ENCODE peak calls at places on chromosomes 1 and 21, in ten cellular contexts. One of them, this sample, is unnamed.
A peak's percentile ranks its signal among the peaks of the same experiment; 100 is the strongest.

GRCh38 chr1:173355281-173356031 is 121.7 kb upstream of the PRDX6 start:
- DNase-seq in ovary: no peak
- DNase-seq in GM12865: peak; percentile 65
- DNase-seq in stomach: no peak
- DNase-seq in AG09309: no peak
- DNase-seq in A549: no peak
- DNase-seq in epithelial cell of esophagus: no peak
- DNase-seq in bronchial epithelial cell: no peak
- DNase-seq in astrocyte of the spinal cord: peak; percentile 11
- DNase-seq in sigmoid colon: no peak
- DNase-seq in this sample: no peak

GRCh38 chr1:65177457-65177856 is 29.5 kb downstream of the AK4 start:
- DNase-seq in stomach: no peak
- DNase-seq in epithelial cell of esophagus: peak; percentile 90
- DNase-seq in sigmoid colon: no peak
- DNase-seq in ovary: no peak
- DNase-seq in A549: no peak
- DNase-seq in astrocyte of the spinal cord: peak; percentile 70
- DNase-seq in GM12865: no peak
- DNase-seq in bronchial epithelial cell: peak; percentile 96
- DNase-seq in AG09309: no peak
- DNase-seq in this sample: no peak

GRCh38 chr1:19391596-19391981 is 79.5 kb downstream of the SLC66A1 start:
- DNase-seq in GM12865: no peak
- DNase-seq in ovary: no peak
- DNase-seq in stomach: no peak
- DNase-seq in sigmoid colon: no peak
- DNase-seq in epithelial cell of esophagus: no peak
- DNase-seq in AG09309: no peak
- DNase-seq in bronchial epithelial cell: no peak
- DNase-seq in A549: no peak
- DNase-seq in astrocyte of the spinal cord: no peak
- DNase-seq in this sample: no peak

GRCh38 chr1:199113265-199113869 is 474.5 kb downstream of the PTPRC start:
- DNase-seq in A549: peak; percentile 66
- DNase-seq in epithelial cell of esophagus: peak; percentile 75
- DNase-seq in sigmoid colon: no peak
- DNase-seq in astrocyte of the spinal cord: peak; percentile 84
- DNase-seq in AG09309: peak; percentile 40
- DNase-seq in GM12865: peak; percentile 82
- DNase-seq in ovary: no peak
- DNase-seq in stomach: peak; percentile 34
- DNase-seq in bronchial epithelial cell: peak; percentile 63
- DNase-seq in this sample: no peak

GRCh38 chr1:197341626-197342025 is 73.6 kb downstream of the CRB1 start:
- DNase-seq in bronchial epithelial cell: no peak
- DNase-seq in GM12865: no peak
- DNase-seq in stomach: no peak
- DNase-seq in AG09309: no peak
- DNase-seq in epithelial cell of esophagus: no peak
- DNase-seq in astrocyte of the spinal cord: no peak
- DNase-seq in A549: no peak
- DNase-seq in sigmoid colon: no peak
- DNase-seq in ovary: no peak
- DNase-seq in this sample: no peak

GRCh38 chr1:97160796-97161195 is 439.2 kb downstream of the PTBP2 start:
- DNase-seq in AG09309: no peak
- DNase-seq in ovary: no peak
- DNase-seq in astrocyte of the spinal cord: no peak
- DNase-seq in A549: no peak
- DNase-seq in bronchial epithelial cell: no peak
- DNase-seq in epithelial cell of esophagus: peak; percentile 6
- DNase-seq in sigmoid colon: no peak
- DNase-seq in stomach: no peak
- DNase-seq in GM12865: no peak
- DNase-seq in this sample: no peak

GRCh38 chr1:76891931-76892330 is 24.7 kb downstream of the ST6GALNAC5 start:
- DNase-seq in GM12865: no peak
- DNase-seq in sigmoid colon: no peak
- DNase-seq in ovary: no peak
- DNase-seq in A549: no peak
- DNase-seq in epithelial cell of esophagus: no peak
- DNase-seq in stomach: no peak
- DNase-seq in astrocyte of the spinal cord: no peak
- DNase-seq in bronchial epithelial cell: no peak
- DNase-seq in AG09309: peak; percentile 81
- DNase-seq in this sample: no peak

GRCh38 chr1:32465541-32466002 is 700 bp downstream of the ZBTB8B start:
- DNase-seq in A549: no peak
- DNase-seq in epithelial cell of esophagus: no peak
- DNase-seq in stomach: no peak
- DNase-seq in ovary: no peak
- DNase-seq in astrocyte of the spinal cord: no peak
- DNase-seq in GM12865: no peak
- DNase-seq in AG09309: no peak
- DNase-seq in sigmoid colon: no peak
- DNase-seq in bronchial epithelial cell: no peak
- DNase-seq in this sample: no peak

GRCh38 chr1:24720152-24720551 is 25.1 kb upstream of the CLIC4 start:
- DNase-seq in astrocyte of the spinal cord: peak; percentile 73
- DNase-seq in GM12865: no peak
- DNase-seq in A549: no peak
- DNase-seq in epithelial cell of esophagus: no peak
- DNase-seq in AG09309: no peak
- DNase-seq in stomach: peak; percentile 42
- DNase-seq in bronchial epithelial cell: no peak
- DNase-seq in ovary: peak; percentile 69
- DNase-seq in sigmoid colon: peak; percentile 94
- DNase-seq in this sample: peak; percentile 91

GRCh38 chr21:16422702-16423101 is 692.9 kb downstream of the USP25 start:
- DNase-seq in ovary: no peak
- DNase-seq in astrocyte of the spinal cord: peak; percentile 33
- DNase-seq in epithelial cell of esophagus: no peak
- DNase-seq in A549: no peak
- DNase-seq in sigmoid colon: no peak
- DNase-seq in AG09309: no peak
- DNase-seq in bronchial epithelial cell: peak; percentile 21
- DNase-seq in stomach: no peak
- DNase-seq in GM12865: no peak
- DNase-seq in this sample: no peak

GRCh38 chr1:36381405-36381804 is 4.3 kb downstream of the STK40 start:
- DNase-seq in sigmoid colon: no peak
- DNase-seq in astrocyte of the spinal cord: no peak
- DNase-seq in epithelial cell of esophagus: no peak
- DNase-seq in AG09309: no peak
- DNase-seq in ovary: peak; percentile 23
- DNase-seq in stomach: no peak
- DNase-seq in bronchial epithelial cell: no peak
- DNase-seq in GM12865: no peak
- DNase-seq in A549: no peak
- DNase-seq in this sample: no peak

GRCh38 chr1:27527223-27527856 is 37.4 kb upstream of the WASF2 start:
- DNase-seq in stomach: no peak
- DNase-seq in bronchial epithelial cell: no peak
- DNase-seq in astrocyte of the spinal cord: peak; percentile 57
- DNase-seq in AG09309: no peak
- DNase-seq in epithelial cell of esophagus: peak; percentile 50
- DNase-seq in sigmoid colon: peak; percentile 93
- DNase-seq in ovary: peak; percentile 88
- DNase-seq in A549: peak; percentile 50
- DNase-seq in GM12865: no peak
- DNase-seq in this sample: no peak

GRCh38 chr1:210260087-210260486 is 27.5 kb downstream of the SERTAD4 start:
- DNase-seq in astrocyte of the spinal cord: no peak
- DNase-seq in bronchial epithelial cell: no peak
- DNase-seq in AG09309: no peak
- DNase-seq in GM12865: no peak
- DNase-seq in stomach: no peak
- DNase-seq in ovary: no peak
- DNase-seq in epithelial cell of esophagus: no peak
- DNase-seq in A549: no peak
- DNase-seq in sigmoid colon: no peak
- DNase-seq in this sample: no peak

GRCh38 chr1:23019851-23020625 is 770 bp downstream of the KDM1A start:
- DNase-seq in epithelial cell of esophagus: peak; percentile 47
- DNase-seq in A549: peak; percentile 41
- DNase-seq in GM12865: peak; percentile 56
- DNase-seq in sigmoid colon: peak; percentile 67
- DNase-seq in stomach: no peak
- DNase-seq in astrocyte of the spinal cord: peak; percentile 53
- DNase-seq in ovary: peak; percentile 60
- DNase-seq in AG09309: no peak
- DNase-seq in bronchial epithelial cell: no peak
- DNase-seq in this sample: no peak

GRCh38 chr1:162497723-162498441 is at the start of gene UHMK1:
- DNase-seq in A549: peak; percentile 92
- DNase-seq in ovary: peak; percentile 91
- DNase-seq in GM12865: peak; percentile 95
- DNase-seq in bronchial epithelial cell: peak; percentile 80
- DNase-seq in astrocyte of the spinal cord: peak; percentile 94
- DNase-seq in sigmoid colon: peak; percentile 96
- DNase-seq in epithelial cell of esophagus: peak; percentile 94
- DNase-seq in stomach: peak; percentile 91
- DNase-seq in AG09309: peak; percentile 57
- DNase-seq in this sample: peak; percentile 93
- TF ChIP-seq CTCF in A549: no peak
- TF ChIP-seq CTCF in ovary: no peak
- TF ChIP-seq CTCF in GM12865: no peak
- TF ChIP-seq CTCF in bronchial epithelial cell: no peak
- TF ChIP-seq CTCF in astrocyte of the spinal cord: no peak
- TF ChIP-seq CTCF in sigmoid colon: no peak
- TF ChIP-seq CTCF in epithelial cell of esophagus: no peak
- TF ChIP-seq CTCF in stomach: no peak
- TF ChIP-seq CTCF in AG09309: no peak
- TF ChIP-seq CTCF in this sample: no peak

GRCh38 chr1:229373395-229373794 is 30.5 kb upstream of the CCSAP start:
- DNase-seq in A549: no peak
- DNase-seq in AG09309: no peak
- DNase-seq in stomach: no peak
- DNase-seq in ovary: no peak
- DNase-seq in sigmoid colon: no peak
- DNase-seq in GM12865: no peak
- DNase-seq in bronchial epithelial cell: no peak
- DNase-seq in epithelial cell of esophagus: no peak
- DNase-seq in astrocyte of the spinal cord: no peak
- DNase-seq in this sample: no peak
- H3K4me3 ChIP-seq in A549: no peak overlapping the region
- H3K4me3 ChIP-seq in AG09309: no peak overlapping the region
- H3K4me3 ChIP-seq in stomach: no peak overlapping the region
- H3K4me3 ChIP-seq in ovary: no peak overlapping the region
- H3K4me3 ChIP-seq in sigmoid colon: no peak overlapping the region
- H3K4me3 ChIP-seq in GM12865: no peak overlapping the region
- H3K4me3 ChIP-seq in bronchial epithelial cell: no peak overlapping the region
- H3K4me3 ChIP-seq in epithelial cell of esophagus: no peak overlapping the region
- H3K4me3 ChIP-seq in astrocyte of the spinal cord: no peak overlapping the region
- H3K4me3 ChIP-seq in this sample: no peak overlapping the region

GRCh38 chr1:1402081-1402900 is 3.2 kb upstream of the CCNL2 start:
- DNase-seq in ovary: no peak
- DNase-seq in GM12865: peak; percentile 64
- DNase-seq in A549: peak; percentile 71
- DNase-seq in AG09309: peak; percentile 18
- DNase-seq in sigmoid colon: no peak
- DNase-seq in epithelial cell of esophagus: peak; percentile 95
- DNase-seq in bronchial epithelial cell: peak; percentile 81
- DNase-seq in astrocyte of the spinal cord: peak; percentile 56
- DNase-seq in stomach: no peak
- DNase-seq in this sample: no peak
- TF ChIP-seq CTCF in ovary: no peak
- TF ChIP-seq CTCF in GM12865: peak; percentile 76
- TF ChIP-seq CTCF in A549: peak; percentile 57
- TF ChIP-seq CTCF in AG09309: peak; percentile 80
- TF ChIP-seq CTCF in sigmoid colon: peak; percentile 20
- TF ChIP-seq CTCF in epithelial cell of esophagus: peak; percentile 76
- TF ChIP-seq CTCF in bronchial epithelial cell: peak; percentile 75
- TF ChIP-seq CTCF in astrocyte of the spinal cord: peak; percentile 73
- TF ChIP-seq CTCF in stomach: no peak
- TF ChIP-seq CTCF in this sample: no peak

GRCh38 chr1:115056395-115056798 is 26.8 kb downstream of the TSHB start:
- DNase-seq in bronchial epithelial cell: peak; percentile 10
- DNase-seq in ovary: peak; percentile 40
- DNase-seq in AG09309: no peak
- DNase-seq in sigmoid colon: no peak
- DNase-seq in epithelial cell of esophagus: no peak
- DNase-seq in GM12865: no peak
- DNase-seq in astrocyte of the spinal cord: peak; percentile 43
- DNase-seq in A549: no peak
- DNase-seq in stomach: no peak
- DNase-seq in this sample: no peak
- H3K4me3 ChIP-seq in bronchial epithelial cell: no peak overlapping the region
- H3K4me3 ChIP-seq in ovary: no peak overlapping the region
- H3K4me3 ChIP-seq in AG09309: no peak overlapping the region
- H3K4me3 ChIP-seq in sigmoid colon: no peak overlapping the region
- H3K4me3 ChIP-seq in epithelial cell of esophagus: no peak overlapping the region
- H3K4me3 ChIP-seq in GM12865: no peak overlapping the region
- H3K4me3 ChIP-seq in astrocyte of the spinal cord: no peak overlapping the region
- H3K4me3 ChIP-seq in A549: no peak overlapping the region
- H3K4me3 ChIP-seq in stomach: no peak overlapping the region
- H3K4me3 ChIP-seq in this sample: no peak overlapping the region

This sample was measured in coronary artery.